ENCODE peak calls at places on chromosomes 5 and 9, in four cellular contexts. F is esophagus muscularis mucosa, S is AG04450, U is heart left ventricle. K is an unnamed sample.
A peak's percentile ranks its signal among the peaks of the same experiment; 100 is the strongest.

GRCh38 chr9:114286146-114286679 is 36.7 kb upstream of the ORM1 start:
- DNase-seq in F (no peak), S (no peak), U (peak; percentile 1), K (no peak)

GRCh38 chr5:77987331-77987730 is 211.2 kb upstream of the TBCA start:
- DNase-seq in F (no peak), S (no peak), U (no peak), K (no peak)

GRCh38 chr9:105375323-105375722 is 72.5 kb upstream of the FSD1L start:
- DNase-seq in F (no peak), S (no peak), U (no peak), K (no peak)

GRCh38 chr9:127154390-127155191 is 32.2 kb upstream of the ANGPTL2 start:
- DNase-seq in F (peak; percentile 93), S (no peak), U (peak; percentile 83), K (peak; percentile 65)

GRCh38 chr5:30050056-30050815 is 1143.2 kb upstream of the CDH6 start:
- DNase-seq in F (no peak), S (no peak), U (no peak), K (no peak)

GRCh38 chr9:70859694-70860093 is 261.7 kb downstream of the TRPM3 start:
- DNase-seq in F (no peak), S (no peak), U (no peak), K (no peak)

GRCh38 chr5:98872679-98873078 is 56.1 kb downstream of the CHD1 start:
- DNase-seq in F (no peak), S (no peak), U (no peak), K (no peak)

GRCh38 chr5:75052461-75053285 is at the start of gene GCNT4:
- DNase-seq in F (no peak), S (no peak), U (peak; percentile 40), K (peak; percentile 39)

GRCh38 chr5:174910245-174910737 is 185.9 kb downstream of the MSX2 start:
- DNase-seq in F (no peak), S (peak; percentile 11), U (peak; percentile 55), K (peak; percentile 31)

GRCh38 chr5:40653221-40654022 is 26.3 kb upstream of the PTGER4 start:
- DNase-seq in F (no peak), S (no peak), U (no peak), K (no peak)

GRCh38 chr9:129500166-129500862 is 120.6 kb downstream of the C9orf50 start:
- DNase-seq in F (no peak), S (no peak), U (peak; percentile 40), K (no peak)

GRCh38 chr9:28409919-28410318 is 836.6 kb upstream of the C9orf72 start:
- DNase-seq in F (no peak), S (no peak), U (no peak), K (no peak)

GRCh38 chr9:92716557-92716956 is 46.6 kb upstream of the IPPK start:
- DNase-seq in F (peak; percentile 92), S (no peak), U (peak; percentile 60), K (peak; percentile 60)

GRCh38 chr9:69554945-69555344 is 117.2 kb downstream of the APBA1 start:
- DNase-seq in F (no peak), S (peak; percentile 33), U (no peak), K (no peak)

GRCh38 chr9:93894691-93895079 is 60.5 kb downstream of the BARX1 start:
- DNase-seq in F (no peak), S (no peak), U (no peak), K (no peak)

GRCh38 chr9:19416143-19416542 is 7.3 kb downstream of the ACER2 start:
- DNase-seq in F (no peak), S (peak; percentile 33), U (no peak), K (no peak)

GRCh38 chr5:134371834-134372340 is 518 bp downstream of the UBE2B start:
- DNase-seq in F (no peak), S (no peak), U (peak; percentile 55), K (no peak)

GRCh38 chr9:121620777-121621437 is 30.5 kb upstream of the DAB2IP start:
- DNase-seq in F (no peak), S (no peak), U (no peak), K (no peak)

GRCh38 chr9:95815961-95816360 is 59.5 kb upstream of the ERCC6L2 start:
- DNase-seq in F (no peak), S (no peak), U (no peak), K (no peak)

GRCh38 chr9:134217431-134218210 is 53.3 kb upstream of the RNU6ATAC start:
- DNase-seq in F (no peak), S (no peak), U (no peak), K (no peak)

GRCh38 chr9:89999534-90000370 is 394.9 kb downstream of the GADD45G start:
- DNase-seq in F (no peak), S (no peak), U (peak; percentile 81), K (peak; percentile 67)

GRCh38 chr5:73968246-73968645 is 342.2 kb downstream of the ARHGEF28 start:
- DNase-seq in F (no peak), S (no peak), U (no peak), K (no peak)

GRCh38 chr5:10695055-10695649 is 65.9 kb downstream of the DAP start:
- DNase-seq in F (no peak), S (no peak), U (peak; percentile 77), K (peak; percentile 43)

GRCh38 chr5:119537704-119538103 is 85.4 kb downstream of the HSD17B4 start:
- DNase-seq in F (no peak), S (no peak), U (no peak), K (peak; percentile 71)

GRCh38 chr9:105341784-105342183 is 97.3 kb downstream of the SLC44A1 start:
- DNase-seq in F (no peak), S (no peak), U (no peak), K (peak; percentile 10)

DNA sequence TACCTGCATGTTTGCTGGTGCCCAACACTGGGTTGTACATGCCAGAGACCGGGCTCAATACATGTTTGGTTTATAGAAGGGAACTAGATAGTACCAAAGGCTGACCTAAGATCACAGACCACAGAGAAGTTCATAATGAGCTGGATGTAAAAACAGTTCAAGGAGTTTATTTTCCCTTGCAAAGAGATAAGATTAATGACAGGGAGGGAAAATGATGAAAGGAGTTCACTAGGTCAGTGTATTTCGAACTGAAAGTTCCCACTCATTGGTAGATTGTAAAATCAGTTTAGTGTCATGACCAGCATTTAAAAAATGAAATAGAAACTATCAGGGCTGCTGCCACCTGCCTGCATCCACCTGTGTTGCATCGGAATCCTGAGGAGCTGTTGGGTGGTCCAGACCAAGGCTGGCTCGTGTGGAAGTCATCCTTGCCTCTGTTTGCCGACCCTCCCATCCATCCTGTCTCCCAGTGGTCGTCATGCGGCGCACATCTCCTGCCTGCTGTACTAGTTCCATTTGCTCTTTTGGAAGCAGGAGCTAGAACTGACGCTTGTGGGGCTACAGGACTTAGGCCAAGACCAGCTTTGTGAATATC is 21.1 kb downstream of the TBC1D2 start:
- DNase-seq in F (no peak), S (no peak), U (no peak), K (no peak)
- TF ChIP-seq CTCF in F (no peak), S (peak; percentile 6), U (no peak), K (no peak)

DNA sequence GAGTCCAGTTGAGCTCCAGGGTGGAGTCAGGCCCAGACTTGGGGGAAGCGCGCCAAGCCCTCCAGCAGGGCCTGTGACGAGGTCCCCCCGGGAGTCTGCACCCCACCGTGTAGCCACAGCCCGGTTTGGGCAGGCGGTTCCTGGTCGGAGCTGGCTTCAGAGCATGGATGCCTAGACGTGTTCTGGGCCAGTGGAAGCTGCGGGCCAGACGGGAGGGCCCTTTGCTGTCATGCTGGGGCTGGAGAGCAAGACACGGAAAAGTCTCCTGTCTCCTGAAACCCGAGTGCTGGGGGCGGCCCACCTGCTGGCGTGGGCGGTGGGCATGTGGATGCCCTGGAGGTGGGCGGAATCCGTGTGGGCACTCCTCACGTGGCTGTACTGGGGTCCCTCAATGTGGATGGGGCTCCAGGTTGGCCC is 1.9 kb downstream of the GPSM1 start:
- DNase-seq in F (no peak), S (no peak), U (no peak), K (no peak)
- H3K4me3 ChIP-seq in F (peak overlapping the region; percentile 90), S (peak overlapping the region; percentile 97), U (peak overlapping the region; percentile 72), K (no peak overlapping the region)

GRCh38 chr9:107597743-107598217 is 108.2 kb upstream of the KLF4 start:
- DNase-seq in F (no peak), S (no peak), U (no peak), K (no peak)
- H3K27me3 ChIP-seq in F (no peaks in the 10 kb centered on the region), S (peaks cover 4% of the 10 kb centered on the region), U (no peaks in the 10 kb centered on the region), K (no peaks in the 10 kb centered on the region)

DNA sequence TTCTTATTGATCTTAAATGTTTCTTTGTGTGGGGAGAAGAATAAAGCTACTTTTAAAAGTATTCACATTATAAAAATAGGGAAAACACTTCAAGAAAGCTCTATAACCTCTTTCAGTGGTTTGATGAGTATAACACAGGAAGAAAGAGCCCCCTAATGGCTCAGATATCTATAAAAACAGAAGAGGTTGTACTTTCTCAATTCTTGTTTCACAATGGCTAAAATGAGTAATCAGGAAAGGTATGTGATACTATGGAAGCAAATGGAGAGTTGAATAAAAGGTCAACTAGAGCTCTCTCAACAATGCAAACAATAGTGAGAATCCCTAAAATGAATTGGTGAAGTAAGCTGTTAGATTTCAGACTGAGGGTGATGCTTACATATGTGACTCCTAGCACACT is 584.6 kb upstream of the CDH18 start:
- DNase-seq in F (no peak), S (no peak), U (no peak), K (no peak)
- TF ChIP-seq CTCF in F (no peak), S (peak; percentile 8), U (no peak), K (no peak)

GRCh38 chr5:24643255-24643654 is 1.5 kb downstream of the CDH10 start:
- DNase-seq in F (no peak), S (no peak), U (no peak), K (no peak)

GRCh38 chr5:24646915-24647314 is 2.1 kb upstream of the CDH10 start:
- DNase-seq in F (no peak), S (no peak), U (no peak), K (no peak)

GRCh38 chr5:24643880-24644279 is 898 bp downstream of the CDH10 start:
- DNase-seq in F (no peak), S (no peak), U (no peak), K (no peak)

GRCh38 chr5:24642022-24642421 is 2.8 kb downstream of the CDH10 start:
- DNase-seq in F (no peak), S (no peak), U (no peak), K (no peak)

GRCh38 chr5:24644757-24645156 is at the start of gene CDH10:
- DNase-seq in F (no peak), S (no peak), U (no peak), K (no peak)
- H3K4me3 ChIP-seq in F (peak within 1 kb of the TSS; percentile 25), S (no peak within 1 kb of the TSS), U (no peak within 1 kb of the TSS), K (no peak within 1 kb of the TSS)

GRCh38 chr5:135600971-135601381 is 22.2 kb upstream of the CXCL14 start:
- DNase-seq in F (peak; percentile 70), S (no peak), U (no peak), K (no peak)
- H3K27me3 ChIP-seq in F (peaks cover 5% of the 10 kb centered on the region), S (peaks cover 3% of the 10 kb centered on the region), U (no peaks in the 10 kb centered on the region), K (peaks cover 1% of the 10 kb centered on the region)

GRCh38 chr5:68272289-68272688 is 56.7 kb downstream of the PIK3R1 start:
- DNase-seq in F (no peak), S (no peak), U (no peak), K (no peak)
- TF ChIP-seq CTCF in F (peak; percentile 36), S (peak; percentile 40), U (peak; percentile 42), K (peak; percentile 15)

K was measured in GM06990.